ENCODE peak calls at places on chromosomes 1 and 21, in seven cellular contexts. S is AG04450; D is CD8-positive, alpha-beta T cell; P is heart left ventricle; U is body of pancreas; L is A549; E is H1. F is an unnamed sample.

GRCh38 chr1:228853191-228853590 is 117.9 kb downstream of the RHOU start:
- DNase-seq in E (no peak), U (no peak), L (no peak), P (no peak), S (no peak), D (no peak), F (no peak)

GRCh38 chr1:43541721-43542401 is 11.2 kb downstream of the PTPRF start:
- DNase-seq in L (no peak), E (no peak), U (peak), P (peak), D (no peak), S (no peak), F (peak)

GRCh38 chr1:244651956-244652698 is 799 bp upstream of the DESI2 start:
- DNase-seq in S (no peak), E (no peak), L (no peak), P (no peak), U (no peak), D (no peak), F (no peak)

GRCh38 chr1:32062867-32063230 is 9.9 kb upstream of the TMEM39B start:
- DNase-seq in D (no peak), P (no peak), E (no peak), S (no peak), L (no peak), U (no peak), F (no peak)

GRCh38 chr1:228853637-228854036 is 118.4 kb downstream of the RHOU start:
- DNase-seq in U (no peak), P (no peak), E (no peak), D (no peak), S (no peak), L (no peak), F (no peak)

GRCh38 chr1:115757866-115758265 is 10.6 kb downstream of the CASQ2 start:
- DNase-seq in S (no peak), L (no peak), U (no peak), P (no peak), D (no peak), E (no peak), F (peak)

GRCh38 chr21:25949701-25950100 is 214.9 kb downstream of the GABPA start:
- DNase-seq in E (no peak), D (no peak), S (no peak), P (no peak), L (no peak), U (no peak), F (no peak)

GRCh38 chr1:162904579-162904978 is 43.6 kb upstream of the CCDC190 start:
- DNase-seq in D (no peak), S (no peak), U (no peak), P (peak), L (no peak), E (no peak), F (no peak)

GRCh38 chr1:204299828-204300365 is 59.8 kb downstream of the PLEKHA6 start:
- DNase-seq in E (no peak), U (no peak), L (no peak), D (no peak), S (no peak), P (no peak), F (no peak)

GRCh38 chr1:35243681-35244080 is 24.8 kb upstream of the ZMYM4 start:
- DNase-seq in D (no peak), P (no peak), U (peak), L (no peak), S (no peak), E (no peak), F (peak)

GRCh38 chr1:30522031-30523004 is 201.1 kb downstream of the MATN1 start:
- DNase-seq in P (peak), E (no peak), L (no peak), S (no peak), U (peak), D (no peak), F (peak)

GRCh38 chr1:89457046-89457445 is 67.6 kb upstream of the LRRC8B start:
- DNase-seq in E (no peak), U (no peak), D (no peak), S (no peak), P (no peak), L (no peak), F (no peak)

GRCh38 chr1:204162498-204163074 is 3.6 kb downstream of the REN start:
- DNase-seq in P (peak), D (peak), S (no peak), U (peak), E (peak), L (peak), F (peak)

GRCh38 chr1:17893891-17894631 is 138.9 kb downstream of the ACTL8 start:
- DNase-seq in P (no peak), D (no peak), U (no peak), E (no peak), L (no peak), S (no peak), F (no peak)

GRCh38 chr1:62228883-62229187 is 34.2 kb downstream of the L1TD1 start:
- DNase-seq in L (no peak), E (no peak), P (no peak), U (no peak), S (no peak), D (no peak), F (no peak)
- TF ChIP-seq CTCF in L (no peak), E (no peak), P (no peak), U (no peak), S (no peak), D (no peak), F (peak)

GRCh38 chr1:84299536-84300260 is 1.8 kb upstream of the SAMD13 start:
- DNase-seq in S (no peak), D (no peak), P (no peak), L (peak), U (no peak), E (no peak), F (peak)

GRCh38 chr1:84301759-84302380 is 362 bp downstream of the SAMD13 start:
- DNase-seq in P (no peak), U (no peak), D (no peak), E (no peak), L (no peak), S (no peak), F (no peak)

GRCh38 chr1:84300991-84301758 is at the start of gene SAMD13:
- DNase-seq in D (peak), E (no peak), S (peak), P (peak), L (peak), U (peak), F (peak)

GRCh38 chr1:84298688-84299535 is 2.6 kb upstream of the SAMD13 start:
- DNase-seq in U (peak), S (no peak), E (no peak), P (peak), L (peak), D (peak), F (peak)

GRCh38 chr1:84300501-84300900 is 1.0 kb upstream of the SAMD13 start:
- DNase-seq in D (no peak), U (no peak), L (no peak), E (no peak), S (no peak), P (no peak), F (no peak)
- H3K4me3 ChIP-seq in D (no peak), U (no peak), L (no peak), E (no peak), S (no peak), P (no peak), F (no peak)

DNA sequence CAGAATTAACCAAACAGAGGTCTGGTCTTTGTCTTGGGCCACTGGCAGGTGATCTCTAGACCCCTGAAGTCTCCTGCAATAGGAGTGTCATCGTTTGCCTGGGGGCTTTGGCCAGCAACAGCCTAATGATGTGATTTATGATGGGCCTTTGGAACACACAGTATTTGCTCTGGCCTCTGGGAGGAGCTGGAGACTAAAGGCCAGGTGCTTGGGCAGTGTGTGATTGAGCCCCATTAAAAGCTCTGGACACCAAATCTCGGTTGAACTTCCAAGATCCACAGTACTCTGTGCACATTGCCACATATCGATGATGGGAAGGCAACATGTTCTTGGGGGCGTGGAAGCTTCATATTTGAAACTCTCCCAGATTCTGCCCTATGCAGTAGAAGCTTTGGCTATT is 32.0 kb upstream of the TLR5 start:
- DNase-seq in E (no peak), P (no peak), U (peak), S (no peak), D (no peak), L (no peak), F (peak)
- TF ChIP-seq CTCF in E (peak), P (peak), U (peak), S (peak), D (no peak), L (peak), F (peak)

GRCh38 chr1:186518395-186518794 is 57.5 kb upstream of the PDC start:
- DNase-seq in U (no peak), D (no peak), S (no peak), E (no peak), P (no peak), L (no peak), F (no peak)

GRCh38 chr1:186514367-186514766 is 53.5 kb upstream of the PDC start:
- DNase-seq in E (no peak), L (no peak), D (no peak), S (no peak), U (no peak), P (no peak), F (no peak)

GRCh38 chr1:186511761-186512637 is 51.1 kb upstream of the PDC start:
- DNase-seq in U (no peak), P (no peak), S (no peak), D (no peak), L (no peak), E (no peak), F (peak)

GRCh38 chr1:186512698-186513457 is 52.0 kb upstream of the PDC start:
- DNase-seq in P (no peak), E (no peak), U (no peak), S (no peak), L (no peak), D (no peak), F (no peak)

DNA sequence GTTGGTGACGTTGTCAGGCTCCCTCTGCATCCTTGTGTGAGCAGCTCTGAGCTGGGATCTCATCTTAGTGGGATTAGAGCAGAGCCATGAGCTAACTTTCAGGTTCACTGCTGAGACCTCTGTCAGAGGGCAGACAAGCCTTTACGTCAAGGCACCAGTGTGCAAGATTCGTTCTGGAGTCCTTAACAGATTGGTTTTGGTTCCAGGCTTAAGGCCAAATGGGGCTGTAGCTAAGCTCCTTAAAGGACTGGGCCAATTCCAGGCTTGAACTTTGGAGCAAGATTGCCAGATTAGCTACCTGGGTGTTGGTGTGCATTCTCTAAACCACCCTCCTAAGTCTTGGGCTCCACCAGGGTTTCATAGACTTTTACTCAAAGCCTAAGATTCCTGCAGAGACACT is 52.6 kb upstream of the PDC start:
- DNase-seq in D (no peak), U (no peak), P (no peak), S (no peak), E (no peak), L (no peak), F (no peak)
- H3K4me3 ChIP-seq in D (no peak), U (no peak), P (no peak), S (no peak), E (no peak), L (no peak), F (no peak)

DNA sequence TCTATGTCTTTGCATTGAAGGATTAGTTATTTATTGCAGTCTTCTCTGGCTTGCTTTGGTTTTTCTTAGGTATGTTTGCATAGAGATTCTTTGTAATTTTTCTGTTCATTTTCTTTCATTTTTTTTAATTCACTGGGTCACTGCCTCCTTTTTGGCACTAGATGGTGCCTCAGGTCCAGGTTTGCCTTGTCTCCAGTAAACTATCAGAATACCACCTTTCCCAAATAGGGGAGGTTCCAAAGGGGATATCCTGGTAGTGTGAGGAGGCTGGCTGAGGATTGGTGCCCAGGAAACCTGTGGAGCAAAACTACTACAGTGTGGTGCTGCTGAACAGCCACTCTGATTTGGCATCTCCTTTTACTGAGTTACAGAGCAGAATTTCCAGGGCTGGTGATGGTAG is 257.1 kb downstream of the KCTD3 start:
- DNase-seq in P (no peak), L (no peak), S (no peak), U (no peak), E (peak), D (no peak), F (no peak)
- TF ChIP-seq CTCF in P (no peak), L (no peak), S (peak), U (peak), E (no peak), D (no peak), F (no peak)

GRCh38 chr1:27593341-27594326 is 10.3 kb downstream of the AHDC1 start:
- DNase-seq in E (no peak), S (no peak), P (no peak), U (no peak), L (no peak), D (no peak), F (no peak)
- H3K4me3 ChIP-seq in E (no peak), S (no peak), P (no peak), U (no peak), L (no peak), D (no peak), F (no peak)